ENCODE peak calls at places on chromosomes 13 and 19, in four cellular contexts. One of them, this sample, is unnamed.

GRCh38 chr19:46901701-46902401 is 41.1 kb downstream of the ARHGAP35 start:
- DNase-seq in mesendoderm: no peak
- DNase-seq in IMR-90: peak
- DNase-seq in H1: no peak
- DNase-seq in this sample: no peak

GRCh38 chr13:112890316-112891131 is 78.5 kb upstream of the MCF2L start:
- DNase-seq in mesendoderm: no peak
- DNase-seq in IMR-90: no peak
- DNase-seq in H1: no peak
- DNase-seq in this sample: no peak

GRCh38 chr13:75788494-75788991 is 152.4 kb downstream of the LMO7 start:
- DNase-seq in mesendoderm: no peak
- DNase-seq in IMR-90: peak
- DNase-seq in H1: no peak
- DNase-seq in this sample: no peak

GRCh38 chr13:97385854-97386253 is 48.1 kb upstream of the RAP2A start:
- DNase-seq in mesendoderm: no peak
- DNase-seq in IMR-90: no peak
- DNase-seq in H1: no peak
- DNase-seq in this sample: no peak

GRCh38 chr13:103006706-103007426 is 59.4 kb downstream of the SLC10A2 start:
- DNase-seq in mesendoderm: no peak
- DNase-seq in IMR-90: no peak
- DNase-seq in H1: no peak
- DNase-seq in this sample: no peak

GRCh38 chr19:33795370-33796163 is 1.1 kb upstream of the KCTD15 start:
- DNase-seq in mesendoderm: peak
- DNase-seq in IMR-90: peak
- DNase-seq in H1: peak
- DNase-seq in this sample: peak

GRCh38 chr13:28181413-28181812 is 43.1 kb downstream of the PAN3 start:
- DNase-seq in mesendoderm: peak
- DNase-seq in IMR-90: peak
- DNase-seq in H1: no peak
- DNase-seq in this sample: no peak

GRCh38 chr13:104869501-104869900 is 1666.0 kb downstream of the EFNB2 start:
- DNase-seq in mesendoderm: no peak
- DNase-seq in IMR-90: no peak
- DNase-seq in H1: no peak
- DNase-seq in this sample: no peak

GRCh38 chr19:54653181-54653809 is 9.5 kb upstream of the LILRB4 start:
- DNase-seq in mesendoderm: peak
- DNase-seq in IMR-90: peak
- DNase-seq in H1: no peak
- DNase-seq in this sample: no peak

GRCh38 chr19:3570619-3571018 is 2.1 kb upstream of the HMG20B start:
- DNase-seq in mesendoderm: no peak
- DNase-seq in IMR-90: no peak
- DNase-seq in H1: no peak
- DNase-seq in this sample: no peak

GRCh38 chr19:2629491-2630351 is 72.8 kb downstream of the GNG7 start:
- DNase-seq in mesendoderm: no peak
- DNase-seq in IMR-90: no peak
- DNase-seq in H1: no peak
- DNase-seq in this sample: no peak

GRCh38 chr19:3978145-3978544 is 7.1 kb downstream of the EEF2 start:
- DNase-seq in mesendoderm: no peak
- DNase-seq in IMR-90: no peak
- DNase-seq in H1: no peak
- DNase-seq in this sample: no peak

GRCh38 chr13:96091164-96091931 is 1.4 kb downstream of the HS6ST3 start:
- DNase-seq in mesendoderm: peak
- DNase-seq in IMR-90: no peak
- DNase-seq in H1: peak
- DNase-seq in this sample: peak

GRCh38 chr13:113138792-113139551 is 16.4 kb downstream of the F10 start:
- DNase-seq in mesendoderm: no peak
- DNase-seq in IMR-90: no peak
- DNase-seq in H1: no peak
- DNase-seq in this sample: peak

GRCh38 chr19:33502991-33503790 is 18.4 kb downstream of the PEPD start:
- DNase-seq in mesendoderm: no peak
- DNase-seq in IMR-90: no peak
- DNase-seq in H1: no peak
- DNase-seq in this sample: no peak

GRCh38 chr19:2453431-2454025 is 3.2 kb downstream of the LMNB2 start:
- DNase-seq in mesendoderm: no peak
- DNase-seq in IMR-90: no peak
- DNase-seq in H1: no peak
- DNase-seq in this sample: no peak

GRCh38 chr19:46299695-46300094 is 2.9 kb downstream of the HIF3A start:
- DNase-seq in mesendoderm: no peak
- DNase-seq in IMR-90: no peak
- DNase-seq in H1: no peak
- DNase-seq in this sample: no peak

GRCh38 chr13:73228546-73228945 is 169.7 kb downstream of the KLF5 start:
- DNase-seq in mesendoderm: no peak
- DNase-seq in IMR-90: peak
- DNase-seq in H1: no peak
- DNase-seq in this sample: no peak

GRCh38 chr13:33272531-33273124 is 12.9 kb downstream of the STARD13 start:
- DNase-seq in mesendoderm: no peak
- DNase-seq in IMR-90: no peak
- DNase-seq in H1: no peak
- DNase-seq in this sample: no peak

GRCh38 chr19:1767464-1767933 is 14.2 kb downstream of the ONECUT3 start:
- DNase-seq in mesendoderm: no peak
- DNase-seq in IMR-90: no peak
- DNase-seq in H1: peak
- DNase-seq in this sample: no peak

GRCh38 chr13:113968463-113969310 is 5.2 kb downstream of the C13orf46 start:
- DNase-seq in mesendoderm: no peak
- DNase-seq in IMR-90: no peak
- DNase-seq in H1: no peak
- DNase-seq in this sample: no peak

GRCh38 chr13:35812730-35813129 is 318.5 kb downstream of the DCLK1 start:
- DNase-seq in mesendoderm: no peak
- DNase-seq in IMR-90: no peak
- DNase-seq in H1: no peak
- DNase-seq in this sample: no peak

GRCh38 chr13:99522288-99522687 is 21.0 kb downstream of the TM9SF2 start:
- DNase-seq in mesendoderm: no peak
- DNase-seq in IMR-90: peak
- DNase-seq in H1: no peak
- DNase-seq in this sample: no peak

GRCh38 chr13:69580255-69580654 is 527.4 kb upstream of the ATXN8OS start:
- DNase-seq in mesendoderm: no peak
- DNase-seq in IMR-90: no peak
- DNase-seq in H1: no peak
- DNase-seq in this sample: no peak

GRCh38 chr13:110446570-110446880 is 115.0 kb downstream of the RAB20 start:
- DNase-seq in mesendoderm: no peak
- DNase-seq in IMR-90: no peak
- DNase-seq in H1: no peak
- DNase-seq in this sample: no peak
- H2BK5ac ChIP-seq in mesendoderm: no peak
- H2BK5ac ChIP-seq in IMR-90: no peak
- H2BK5ac ChIP-seq in H1: no peak
- H2BK5ac ChIP-seq in this sample: no peak

DNA sequence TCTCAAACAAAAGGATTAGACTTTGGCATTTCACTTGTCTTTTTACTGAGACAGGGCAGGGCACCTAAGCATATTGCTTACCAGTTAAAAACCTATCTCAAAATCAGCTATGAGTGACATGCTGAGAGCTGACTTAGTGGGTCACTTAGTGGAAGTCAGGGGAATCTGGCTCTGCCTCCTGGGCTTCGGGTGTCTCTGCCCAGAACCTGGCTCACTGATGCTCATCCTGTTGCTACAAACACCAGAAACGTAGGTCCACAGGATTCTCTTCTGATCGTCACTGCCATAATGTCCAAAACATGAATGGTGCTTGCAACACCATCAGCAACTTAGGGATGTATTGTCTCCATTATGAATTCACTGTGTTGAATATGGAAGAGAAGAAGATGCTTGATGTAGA is 276.1 kb downstream of the ITGBL1 start:
- DNase-seq in mesendoderm: no peak
- DNase-seq in IMR-90: no peak
- DNase-seq in H1: no peak
- DNase-seq in this sample: no peak
- H3K56ac ChIP-seq in mesendoderm: no peak
- H3K56ac ChIP-seq in IMR-90: no peak
- H3K56ac ChIP-seq in H1: no peak
- H3K56ac ChIP-seq in this sample: no peak

DNA sequence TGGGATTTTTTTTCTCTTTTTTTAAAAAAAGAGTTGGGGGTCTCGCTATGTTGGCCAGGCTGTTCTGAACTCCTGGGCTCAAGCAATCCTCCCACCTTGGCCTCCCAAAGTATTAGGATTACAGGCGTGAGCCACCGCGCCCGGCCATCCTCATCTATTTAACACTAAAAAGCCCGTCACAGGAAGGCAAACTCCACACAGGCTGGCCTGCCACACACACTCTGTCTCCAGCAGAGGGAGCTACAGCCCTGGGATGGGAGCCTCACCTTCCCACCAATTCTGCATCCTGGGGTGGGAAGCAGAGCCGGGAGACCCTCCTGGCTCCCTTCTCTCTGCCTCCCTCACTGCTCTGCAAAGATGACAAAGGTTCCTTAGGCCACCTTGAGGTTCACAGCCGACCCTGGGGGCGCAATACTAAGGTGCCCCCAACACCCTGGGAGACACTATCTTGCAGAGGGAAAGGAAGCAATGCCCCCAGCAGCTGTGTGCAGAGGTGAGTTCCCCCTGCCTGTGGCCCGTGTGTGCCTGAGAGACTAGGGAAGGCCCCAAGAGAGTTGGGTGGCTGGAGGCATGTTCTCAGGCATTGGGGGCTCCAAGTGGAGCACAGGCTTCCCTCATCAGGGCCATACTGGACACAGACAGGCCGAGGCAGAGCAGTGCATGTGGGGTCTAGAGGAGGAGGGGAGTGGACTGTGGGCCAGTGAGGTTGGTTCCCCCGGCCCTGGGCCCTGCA is 27.4 kb upstream of the TIMM44 start:
- DNase-seq in mesendoderm: peak
- DNase-seq in IMR-90: peak
- DNase-seq in H1: peak
- DNase-seq in this sample: peak
- H3K23ac ChIP-seq in mesendoderm: no peak
- H3K23ac ChIP-seq in IMR-90: no peak
- H3K23ac ChIP-seq in H1: no peak
- H3K23ac ChIP-seq in this sample: no peak

GRCh38 chr19:18897108-18898029 is 1.4 kb upstream of the CERS1 start:
- DNase-seq in mesendoderm: no peak
- DNase-seq in IMR-90: no peak
- DNase-seq in H1: no peak
- DNase-seq in this sample: no peak

GRCh38 chr19:18894254-18895037 is 1.5 kb downstream of the CERS1 start:
- DNase-seq in mesendoderm: peak
- DNase-seq in IMR-90: peak
- DNase-seq in H1: peak
- DNase-seq in this sample: peak

GRCh38 chr19:18896421-18896841 is 473 bp upstream of the CERS1 start:
- DNase-seq in mesendoderm: no peak
- DNase-seq in IMR-90: no peak
- DNase-seq in H1: peak
- DNase-seq in this sample: no peak

GRCh38 chr19:18895038-18895827 is 725 bp downstream of the CERS1 start:
- DNase-seq in mesendoderm: peak
- DNase-seq in IMR-90: no peak
- DNase-seq in H1: peak
- DNase-seq in this sample: peak

DNA sequence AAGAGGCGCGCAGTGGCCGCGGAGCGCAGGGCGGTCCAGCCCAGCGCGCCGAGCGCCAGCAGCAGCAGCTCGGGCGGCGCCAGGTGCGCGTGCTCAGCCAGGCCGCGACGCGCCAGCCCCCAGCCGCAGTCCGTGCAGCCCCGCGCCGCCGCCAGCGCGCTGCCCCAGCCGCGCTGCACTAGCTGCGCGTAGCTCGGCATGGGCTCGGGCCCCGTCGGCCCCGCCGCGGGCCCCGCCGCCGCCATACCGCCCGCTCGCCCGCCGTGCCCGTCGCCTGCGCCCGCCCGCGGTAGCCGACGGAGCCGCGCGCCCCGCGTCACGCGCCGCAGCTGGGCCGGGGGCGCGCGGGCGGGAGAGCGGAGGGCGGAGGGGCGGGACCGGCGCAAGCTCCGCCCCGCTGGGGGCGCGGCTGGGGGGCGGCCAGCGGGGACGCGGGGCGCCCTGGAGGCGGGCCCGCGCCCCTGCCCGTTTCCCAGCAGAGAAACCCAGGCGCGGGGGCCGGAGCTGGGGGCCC is at the start of gene CERS1:
- DNase-seq in mesendoderm: peak
- DNase-seq in IMR-90: no peak
- DNase-seq in H1: peak
- DNase-seq in this sample: no peak
- H2BK5ac ChIP-seq in mesendoderm: no peak
- H2BK5ac ChIP-seq in IMR-90: no peak
- H2BK5ac ChIP-seq in H1: no peak
- H2BK5ac ChIP-seq in this sample: no peak

GRCh38 chr19:6319376-6319775 is 14.0 kb downstream of the ACER1 start:
- DNase-seq in mesendoderm: no peak
- DNase-seq in IMR-90: no peak
- DNase-seq in H1: no peak
- DNase-seq in this sample: no peak
- H3K56ac ChIP-seq in mesendoderm: no peak
- H3K56ac ChIP-seq in IMR-90: no peak
- H3K56ac ChIP-seq in H1: no peak
- H3K56ac ChIP-seq in this sample: no peak